ENCODE peak calls at places on chromosomes 13 and 19, in nine cellular contexts. N is cardiac muscle cell; M is GM23248; J is heart right ventricle; K is spleen; W is mesenchymal stem cell; Z is transverse colon; A is CD4-positive, alpha-beta T cell; S is sigmoid colon. B is an unnamed sample. For H3K27me3, the result is how much of the 10 kb centered on the place peaks cover.

GRCh38 chr19:23281663-23282276 is 31.6 kb upstream of the ZNF724 start:
- DNase-seq in Z (no peak), S (no peak), J (no peak), A (no peak), M (no peak), N (no peak), K (no peak), W (no peak), B (no peak)

GRCh38 chr13:94198666-94199065 is 280.8 kb downstream of the DCT start:
- DNase-seq in K (no peak), Z (no peak), W (no peak), S (no peak), A (no peak), J (no peak), M (no peak), N (peak), B (no peak)

GRCh38 chr19:13160557-13160956 is 10.3 kb downstream of the IER2 start:
- DNase-seq in S (no peak), J (no peak), W (peak), A (no peak), K (no peak), N (peak), Z (no peak), M (peak), B (no peak)

GRCh38 chr19:29841559-29842367 is 30.0 kb downstream of the CCNE1 start:
- DNase-seq in M (peak), N (peak), W (peak), J (no peak), K (no peak), S (peak), Z (no peak), A (no peak), B (peak)

GRCh38 chr13:60114499-60115028 is 49.2 kb downstream of the DIAPH3 start:
- DNase-seq in J (no peak), Z (no peak), W (no peak), A (no peak), M (no peak), N (no peak), K (no peak), S (no peak), B (no peak)

GRCh38 chr13:73035660-73036059 is 23.1 kb upstream of the KLF5 start:
- DNase-seq in K (no peak), M (no peak), N (no peak), J (no peak), Z (no peak), W (no peak), A (no peak), S (no peak), B (no peak)

GRCh38 chr19:43444531-43445340 is 20.7 kb downstream of the LYPD3 start:
- DNase-seq in J (no peak), N (no peak), A (no peak), K (peak), W (no peak), Z (no peak), M (no peak), S (no peak), B (no peak)

GRCh38 chr13:59510377-59510776 is 653.4 kb downstream of the DIAPH3 start:
- DNase-seq in M (no peak), J (no peak), N (no peak), A (no peak), W (no peak), K (no peak), S (no peak), Z (no peak), B (no peak)

GRCh38 chr19:15829786-15830185 is 14.3 kb upstream of the OR10H1 start:
- DNase-seq in M (no peak), J (no peak), W (no peak), A (no peak), S (no peak), N (no peak), Z (no peak), K (no peak), B (no peak)

GRCh38 chr19:48329167-48329891 is 4.0 kb downstream of the EMP3 start:
- DNase-seq in N (no peak), M (peak), Z (peak), K (no peak), S (no peak), J (no peak), W (peak), A (peak), B (peak)

GRCh38 chr19:16661480-16662034 is 618 bp downstream of the TMEM38A start:
- DNase-seq in K (no peak), J (peak), Z (peak), S (peak), A (no peak), W (no peak), M (peak), N (no peak), B (no peak)

GRCh38 chr19:11279505-11280236 is 16.3 kb upstream of the TSPAN16 start:
- DNase-seq in W (no peak), M (no peak), Z (no peak), K (no peak), N (no peak), A (no peak), S (no peak), J (no peak), B (no peak)

GRCh38 chr13:72960541-72960940 is 98.3 kb upstream of the KLF5 start:
- DNase-seq in Z (no peak), M (no peak), S (no peak), K (no peak), J (no peak), A (no peak), W (no peak), N (no peak), B (peak)

GRCh38 chr13:48679941-48680630 is 26.4 kb downstream of the CYSLTR2 start:
- DNase-seq in K (no peak), A (no peak), N (no peak), S (no peak), Z (no peak), W (no peak), M (no peak), J (no peak), B (no peak)

GRCh38 chr13:48678316-48678715 is 24.6 kb downstream of the CYSLTR2 start:
- DNase-seq in S (no peak), Z (no peak), A (no peak), N (no peak), M (no peak), K (no peak), J (no peak), W (no peak), B (no peak)

GRCh38 chr13:48680756-48681392 is 27.1 kb downstream of the CYSLTR2 start:
- DNase-seq in S (no peak), A (no peak), M (no peak), Z (no peak), N (no peak), J (no peak), K (no peak), W (no peak), B (no peak)

GRCh38 chr13:48686810-48687209 is 33.1 kb downstream of the CYSLTR2 start:
- DNase-seq in K (no peak), N (no peak), Z (no peak), J (no peak), M (no peak), A (no peak), W (no peak), S (no peak), B (no peak)

GRCh38 chr13:48682452-48682851 is 28.7 kb downstream of the CYSLTR2 start:
- DNase-seq in M (no peak), S (no peak), A (no peak), K (no peak), J (no peak), N (no peak), W (no peak), Z (no peak), B (no peak)
- H3K27ac ChIP-seq in M (no peak), S (no peak), A (no peak), K (no peak), J (no peak), N (no peak), W (no peak), Z (no peak), B (no peak)

DNA sequence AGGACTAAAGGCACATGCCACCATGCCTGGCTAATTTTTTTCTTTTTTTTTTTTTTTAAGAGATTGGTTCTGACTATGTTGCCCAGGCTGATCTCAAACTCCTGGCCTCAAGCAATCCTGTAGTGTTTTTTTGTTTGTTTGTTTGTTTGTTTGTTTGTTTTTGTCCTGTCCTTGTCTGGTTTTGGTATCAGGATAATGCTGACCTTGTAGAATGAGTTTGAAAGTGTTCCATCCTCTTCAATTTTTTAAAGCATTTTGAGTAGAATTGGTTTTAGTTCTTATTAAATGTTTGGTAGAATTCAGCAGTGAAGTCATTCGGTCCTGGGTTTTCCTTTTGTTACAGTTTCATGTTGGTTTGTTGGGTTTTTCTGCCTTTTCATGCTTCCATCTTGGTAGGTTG is 19.2 kb downstream of the CEACAM4 start:
- DNase-seq in Z (no peak), K (no peak), A (no peak), S (no peak), W (no peak), M (no peak), N (no peak), J (no peak), B (no peak)
- H3K27me3 ChIP-seq in Z (under half), K (under half), A (under half), S (under half), W (under half), M (under half), N (under half), J (under half), B (under half)

GRCh38 chr19:46453661-46454060 is 17.7 kb downstream of the PNMA8A start:
- DNase-seq in M (no peak), N (no peak), S (no peak), K (no peak), J (no peak), A (no peak), Z (no peak), W (no peak), B (peak)

GRCh38 chr19:46451352-46451751 is 20.0 kb downstream of the PNMA8A start:
- DNase-seq in Z (no peak), M (no peak), A (no peak), J (no peak), N (no peak), S (no peak), K (no peak), W (no peak), B (no peak)

GRCh38 chr19:46448601-46449000 is 19.9 kb upstream of the PNMA8C start:
- DNase-seq in A (no peak), K (no peak), J (no peak), Z (no peak), M (no peak), N (no peak), S (no peak), W (no peak), B (no peak)

GRCh38 chr19:46456930-46457329 is 14.4 kb downstream of the PNMA8A start:
- DNase-seq in W (no peak), S (no peak), Z (no peak), N (no peak), J (no peak), M (no peak), A (no peak), K (no peak), B (no peak)

GRCh38 chr19:46454244-46454643 is 17.1 kb downstream of the PNMA8A start:
- DNase-seq in M (no peak), A (no peak), J (no peak), S (no peak), N (no peak), K (no peak), Z (no peak), W (no peak), B (no peak)
- H3K27ac ChIP-seq in M (no peak), A (no peak), J (no peak), S (no peak), N (no peak), K (no peak), Z (no peak), W (no peak), B (peak)

DNA sequence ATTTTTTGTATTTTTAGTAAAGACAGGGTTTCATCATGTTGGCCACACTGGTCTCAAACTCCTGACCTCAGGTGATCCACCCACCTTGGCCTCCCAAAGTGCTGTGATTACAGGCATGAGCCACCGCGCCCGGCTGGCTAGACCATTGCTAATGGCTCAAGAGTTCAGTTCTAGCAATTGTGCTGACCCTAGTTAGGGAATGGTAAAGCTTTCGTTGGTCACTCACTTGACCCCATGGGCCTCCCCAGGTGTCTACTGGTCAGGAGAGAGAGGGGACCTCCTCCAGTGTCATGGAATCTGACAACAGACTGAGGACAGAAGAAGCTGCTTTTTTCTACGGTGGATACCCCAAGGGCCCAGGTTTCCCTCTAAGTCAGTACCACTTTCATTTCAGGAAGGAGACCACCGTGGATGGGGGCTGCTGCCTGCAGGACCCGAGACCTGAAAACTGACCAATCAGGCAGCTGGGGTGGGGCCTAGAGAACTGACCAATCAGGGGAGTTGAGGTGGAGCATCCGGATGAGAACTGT is 575 bp upstream of the ZNF556 start:
- DNase-seq in A (no peak), N (no peak), J (no peak), S (no peak), M (no peak), Z (no peak), K (no peak), W (no peak), B (no peak)
- H3K27me3 ChIP-seq in A (under half), N (under half), J (under half), S (under half), M (under half), Z (under half), K (under half), W (under half), B (under half)

GRCh38 chr13:69458013-69458412 is 649.6 kb upstream of the ATXN8OS start:
- DNase-seq in N (no peak), W (no peak), K (no peak), Z (no peak), M (no peak), S (no peak), A (no peak), J (no peak), B (no peak)

DNA sequence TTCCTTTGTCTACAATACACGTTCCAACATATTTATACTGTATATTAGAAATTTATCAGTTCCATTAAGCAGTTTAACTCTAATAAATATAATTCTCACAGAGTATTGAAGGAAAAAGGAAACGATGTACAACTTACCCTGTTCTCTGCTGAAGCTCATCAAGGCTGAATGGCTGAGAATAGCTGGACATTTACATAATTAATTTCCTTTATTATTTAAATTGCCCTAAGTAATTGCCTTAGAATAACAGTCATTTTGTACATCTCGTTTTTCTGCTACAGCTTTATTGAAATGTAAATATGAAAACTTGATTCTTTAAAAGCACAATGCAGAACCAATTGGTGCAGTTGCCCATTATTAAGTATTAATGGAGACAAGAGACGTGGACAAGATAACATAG is 648.3 kb upstream of the ATXN8OS start:
- DNase-seq in J (no peak), W (no peak), M (no peak), A (no peak), Z (no peak), N (no peak), K (no peak), S (no peak), B (no peak)
- H3K27ac ChIP-seq in J (no peak), W (no peak), M (no peak), A (no peak), Z (no peak), N (no peak), K (no peak), S (no peak), B (no peak)

GRCh38 chr19:51025809-51026553 is 435 bp downstream of the KLK11 start:
- DNase-seq in N (no peak), S (peak), K (no peak), A (no peak), Z (no peak), W (no peak), J (no peak), M (no peak), B (no peak)
- H3K27me3 ChIP-seq in N (under half), S (under half), K (under half), A (under half), Z (under half), W (under half), J (half or more), M (under half), B (under half)

GRCh38 chr13:89061821-89062220 is 1390.7 kb downstream of the SLITRK5 start:
- DNase-seq in N (no peak), J (no peak), W (no peak), M (no peak), S (no peak), K (no peak), A (no peak), Z (peak), B (no peak)

GRCh38 chr13:89066868-89067466 is 1395.8 kb downstream of the SLITRK5 start:
- DNase-seq in A (no peak), W (peak), N (peak), M (peak), S (no peak), Z (peak), K (no peak), J (no peak), B (peak)
- H3K27ac ChIP-seq in A (no peak), W (no peak), N (no peak), M (no peak), S (no peak), Z (no peak), K (no peak), J (no peak), B (no peak)

GRCh38 chr19:1758959-1759903 is 5.9 kb downstream of the ONECUT3 start:
- DNase-seq in J (no peak), S (no peak), K (no peak), N (no peak), Z (no peak), A (no peak), W (no peak), M (no peak), B (no peak)

GRCh38 chr19:1763648-1764292 is 10.5 kb downstream of the ONECUT3 start:
- DNase-seq in M (no peak), Z (no peak), W (no peak), A (no peak), J (no peak), N (no peak), K (no peak), S (no peak), B (no peak)

GRCh38 chr19:1760020-1760419 is 6.7 kb downstream of the ONECUT3 start:
- DNase-seq in S (no peak), N (no peak), Z (no peak), A (no peak), J (no peak), M (no peak), W (no peak), K (no peak), B (no peak)

GRCh38 chr19:1762243-1763140 is 9.2 kb downstream of the ONECUT3 start:
- DNase-seq in J (no peak), K (no peak), M (no peak), S (no peak), N (no peak), A (no peak), Z (no peak), W (no peak), B (no peak)

GRCh38 chr19:1761528-1762242 is 8.4 kb downstream of the ONECUT3 start:
- DNase-seq in A (no peak), N (no peak), W (no peak), J (no peak), Z (no peak), K (no peak), S (no peak), M (no peak), B (no peak)
- H3K27me3 ChIP-seq in A (half or more), N (half or more), W (half or more), J (half or more), Z (half or more), K (half or more), S (half or more), M (half or more), B (half or more)

GRCh38 chr19:35118268-35119026 is 2.8 kb downstream of the FXYD3 start:
- DNase-seq in A (no peak), S (no peak), K (no peak), W (no peak), N (no peak), M (no peak), J (no peak), Z (peak), B (no peak)
- H3K27ac ChIP-seq in A (no peak), S (peak), K (peak), W (no peak), N (no peak), M (no peak), J (no peak), Z (peak), B (peak)